ENCODE peak calls at places on chromosome 17, in nine cellular contexts. R is left ventricle myocardium inferior, B is spleen, S is ovary, H is astrocyte, E is tibial artery, A is cardiac muscle cell, N is testis, Z is DND-41. T is an unnamed sample. For H3K4me1, the result is how much of the 10 kb centered on the place peaks cover.

GRCh38 chr17:80798595-80799552 is 192.8 kb upstream of the CHMP6 start:
- DNase-seq in N (no peak), R (no peak), A (no peak), S (no peak), B (no peak), E (no peak), H (no peak), Z (no peak), T (no peak)

GRCh38 chr17:3946711-3947235 is 17.5 kb downstream of the ATP2A3 start:
- DNase-seq in H (no peak), B (no peak), S (no peak), E (no peak), R (no peak), Z (no peak), A (no peak), N (no peak), T (no peak)

GRCh38 chr17:22669721-22670120 is 977.4 kb downstream of the KCNJ18 start:
- DNase-seq in Z (no peak), S (no peak), N (no peak), A (no peak), R (no peak), E (no peak), H (no peak), B (peak), T (no peak)

GRCh38 chr17:50692448-50693040 is 15.2 kb downstream of the ANKRD40 start:
- DNase-seq in N (no peak), E (no peak), Z (no peak), S (no peak), R (no peak), B (no peak), H (no peak), A (no peak), T (no peak)

GRCh38 chr17:35188111-35188510 is 6.1 kb downstream of the SLC35G3 start:
- DNase-seq in H (no peak), E (no peak), R (no peak), B (no peak), A (no peak), Z (no peak), N (no peak), S (no peak), T (no peak)

GRCh38 chr17:32998893-32999240 is 7.2 kb downstream of the SPACA3 start:
- DNase-seq in H (peak), R (no peak), S (no peak), E (no peak), N (no peak), B (no peak), Z (no peak), A (peak), T (no peak)

GRCh38 chr17:21318439-21318838 is 33.9 kb downstream of the MAP2K3 start:
- DNase-seq in E (peak), N (peak), R (no peak), H (no peak), B (peak), Z (no peak), S (no peak), A (no peak), T (no peak)

GRCh38 chr17:1511290-1511689 is 5.1 kb downstream of the INPP5K start:
- DNase-seq in H (no peak), R (peak), N (peak), Z (no peak), B (no peak), S (no peak), E (peak), A (peak), T (peak)

GRCh38 chr17:70896843-70897242 is 727.5 kb downstream of the KCNJ2 start:
- DNase-seq in A (no peak), H (no peak), B (no peak), N (no peak), Z (no peak), R (no peak), S (no peak), E (no peak), T (no peak)

GRCh38 chr17:45631941-45632340 is 141.4 kb upstream of the PLEKHM1 start:
- DNase-seq in H (no peak), N (no peak), E (no peak), R (no peak), B (no peak), S (no peak), A (no peak), Z (no peak), T (no peak)

GRCh38 chr17:73725794-73726193 is 81.5 kb upstream of the SDK2 start:
- DNase-seq in R (no peak), A (no peak), B (peak), Z (no peak), N (no peak), H (no peak), E (no peak), S (no peak), T (no peak)
- TF ChIP-seq CTCF in R (no peak), A (no peak), B (no peak), Z (no peak), N (no peak), H (no peak), E (no peak), S (no peak), T (no peak)

GRCh38 chr17:69443138-69443537 is 28.6 kb downstream of the MAP2K6 start:
- DNase-seq in N (no peak), E (no peak), H (no peak), S (no peak), B (no peak), Z (no peak), R (no peak), A (no peak), T (no peak)

GRCh38 chr17:69445132-69445531 is 30.6 kb downstream of the MAP2K6 start:
- DNase-seq in Z (no peak), R (no peak), S (no peak), E (no peak), A (no peak), H (no peak), B (no peak), N (no peak), T (no peak)

GRCh38 chr17:69441179-69441578 is 26.7 kb downstream of the MAP2K6 start:
- DNase-seq in Z (no peak), E (no peak), R (no peak), S (no peak), A (no peak), B (no peak), N (no peak), H (no peak), T (no peak)

GRCh38 chr17:69447726-69448125 is 33.2 kb downstream of the MAP2K6 start:
- DNase-seq in E (no peak), Z (no peak), H (no peak), A (no peak), R (peak), S (peak), B (no peak), N (peak), T (no peak)

GRCh38 chr17:69444023-69444422 is 29.5 kb downstream of the MAP2K6 start:
- DNase-seq in Z (no peak), E (no peak), H (no peak), S (no peak), A (no peak), R (no peak), B (no peak), N (no peak), T (no peak)
- H3K4me1 ChIP-seq in Z (under half), E (under half), H (under half), S (under half), A (under half), R (under half), B (under half), N (under half), T (under half)

GRCh38 chr17:68089881-68090280 is 54.3 kb downstream of the KPNA2 start:
- DNase-seq in H (peak), S (no peak), A (peak), B (no peak), Z (peak), R (peak), N (peak), E (no peak), T (no peak)

GRCh38 chr17:68087851-68088250 is 52.3 kb downstream of the KPNA2 start:
- DNase-seq in R (no peak), A (no peak), B (no peak), Z (peak), H (no peak), S (no peak), N (no peak), E (no peak), T (no peak)

GRCh38 chr17:68080411-68081150 is 45.0 kb downstream of the KPNA2 start:
- DNase-seq in E (peak), S (no peak), A (no peak), B (peak), Z (no peak), H (no peak), N (no peak), R (no peak), T (no peak)

DNA sequence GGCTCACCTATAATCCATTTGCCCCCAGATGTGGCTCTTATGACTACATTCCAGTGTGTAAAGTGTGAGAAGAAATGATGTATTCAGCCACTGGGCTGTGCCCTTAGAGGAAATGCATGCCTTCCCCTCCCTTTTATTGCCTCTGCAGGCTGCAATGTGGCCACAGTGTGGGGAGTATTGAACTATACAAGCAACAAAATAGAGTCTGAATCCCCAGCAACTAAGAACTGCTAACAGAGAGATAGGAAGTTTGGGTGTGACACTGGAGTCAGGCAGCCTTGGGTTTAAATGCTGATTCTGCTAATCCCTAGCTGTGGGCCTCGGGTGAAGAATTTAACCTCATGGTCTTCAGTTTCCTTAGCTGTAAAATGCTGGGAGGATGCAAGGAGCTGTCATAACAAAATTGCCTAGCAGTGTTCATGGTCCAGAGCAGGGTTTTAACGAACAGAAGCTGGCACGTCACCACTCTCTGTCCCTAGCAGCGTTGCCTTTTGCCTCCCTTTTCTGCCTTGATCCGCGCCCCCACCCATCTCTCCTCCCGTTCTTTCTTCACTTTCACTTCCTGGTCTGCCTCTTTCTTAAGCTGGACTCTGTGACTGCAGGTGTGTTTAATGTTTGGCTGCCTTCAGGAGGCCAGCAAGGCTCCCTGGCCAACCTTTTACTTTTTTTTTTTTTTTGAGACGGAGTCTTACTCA is 50.4 kb downstream of the KPNA2 start:
- DNase-seq in H (no peak), B (no peak), R (no peak), N (no peak), S (no peak), Z (peak), A (no peak), E (no peak), T (no peak)
- TF ChIP-seq CTCF in H (no peak), B (peak), R (no peak), N (no peak), S (no peak), Z (peak), A (no peak), E (no peak), T (no peak)

GRCh38 chr17:17641621-17642409 is 39.4 kb upstream of the RAI1 start:
- DNase-seq in E (peak), R (peak), N (peak), A (peak), Z (peak), S (peak), B (peak), H (peak), T (peak)

GRCh38 chr17:17633310-17633709 is 41.8 kb upstream of the PEMT start:
- DNase-seq in R (no peak), A (no peak), N (no peak), S (no peak), H (no peak), Z (no peak), B (no peak), E (no peak), T (no peak)

GRCh38 chr17:17636456-17636855 is 44.8 kb upstream of the RAI1 start:
- DNase-seq in E (no peak), H (peak), Z (no peak), S (no peak), B (no peak), R (no peak), A (peak), N (no peak), T (no peak)

GRCh38 chr17:17635126-17635525 is 43.6 kb upstream of the PEMT start:
- DNase-seq in A (no peak), B (no peak), H (no peak), N (no peak), S (no peak), R (no peak), Z (no peak), E (no peak), T (no peak)

DNA sequence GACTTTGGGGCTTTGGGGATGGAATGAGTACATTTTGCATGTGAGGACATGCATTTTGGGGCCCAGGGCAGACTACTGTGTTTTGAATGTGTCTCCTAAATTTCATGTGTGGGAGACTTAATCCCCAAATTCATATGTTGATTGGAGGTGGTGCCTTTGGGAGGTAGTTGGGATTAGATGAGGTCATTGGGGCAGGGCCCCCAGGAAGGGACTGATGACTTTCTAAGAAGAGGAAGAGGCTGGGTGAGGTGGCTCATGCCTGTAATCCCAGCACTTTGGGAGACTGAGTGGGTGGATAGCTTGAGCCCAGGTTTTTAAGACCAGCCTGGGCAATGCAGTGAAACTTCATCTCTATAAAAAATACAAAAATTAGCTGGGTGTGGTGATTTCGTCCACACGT is 42.8 kb upstream of the RAI1 start:
- DNase-seq in Z (no peak), N (no peak), S (no peak), R (no peak), B (no peak), A (no peak), E (no peak), H (no peak), T (no peak)
- H3K4me1 ChIP-seq in Z (under half), N (under half), S (under half), R (under half), B (under half), A (under half), E (under half), H (under half), T (under half)

T was measured in prostate gland.